ENCODE peak calls at places on chromosome 3, in seven cellular contexts. I is SK-N-SH, Z is transverse colon, X is stomach, A is suprapubic skin, F is tibial nerve, E is ovary. G is an unnamed sample. For H3K27me3, the result is how much of the 10 kb centered on the place peaks cover.

GRCh38 chr3:155859859-155860258 is 5.6 kb upstream of the SLC33A1 start:
- DNase-seq in E (no peak), A (no peak), I (peak), F (no peak), Z (no peak), X (no peak), G (no peak)

GRCh38 chr3:38454884-38455638 is 1.4 kb downstream of the ACVR2B start:
- DNase-seq in A (peak), Z (peak), I (peak), X (peak), E (peak), F (peak), G (no peak)

GRCh38 chr3:105118905-105119304 is 247.8 kb upstream of the ALCAM start:
- DNase-seq in E (no peak), I (no peak), A (no peak), X (no peak), F (no peak), Z (no peak), G (no peak)

GRCh38 chr3:78978037-78978436 is 789.8 kb downstream of the ROBO1 start:
- DNase-seq in I (no peak), X (no peak), Z (no peak), E (no peak), A (no peak), F (no peak), G (no peak)

GRCh38 chr3:58026598-58026997 is 18.4 kb downstream of the FLNB start:
- DNase-seq in X (no peak), F (no peak), Z (no peak), A (no peak), I (no peak), E (no peak), G (no peak)

GRCh38 chr3:58161435-58162398 is 49.1 kb downstream of the DNASE1L3 start:
- DNase-seq in A (no peak), Z (peak), I (no peak), F (peak), X (peak), E (peak), G (no peak)

GRCh38 chr3:32157600-32158264 is 51.3 kb downstream of the GPD1L start:
- DNase-seq in X (no peak), Z (no peak), E (no peak), A (no peak), F (no peak), I (no peak), G (no peak)

GRCh38 chr3:145776782-145777408 is 384.1 kb downstream of the PLOD2 start:
- DNase-seq in F (peak), I (peak), A (no peak), E (peak), Z (no peak), X (peak), G (peak)

GRCh38 chr3:110881069-110881468 is 190.5 kb upstream of the NECTIN3 start:
- DNase-seq in E (peak), X (peak), I (peak), A (peak), F (no peak), Z (peak), G (no peak)

GRCh38 chr3:7953449-7954015 is 548.1 kb upstream of the LMCD1 start:
- DNase-seq in Z (no peak), A (no peak), F (no peak), I (no peak), E (no peak), X (no peak), G (no peak)

GRCh38 chr3:128278761-128279593 is 125.7 kb downstream of the EEFSEC start:
- DNase-seq in F (peak), A (peak), X (peak), Z (peak), I (peak), E (peak), G (no peak)

GRCh38 chr3:177569823-177570657 is 372.8 kb upstream of the TBL1XR1 start:
- DNase-seq in F (no peak), A (no peak), Z (no peak), X (no peak), E (no peak), I (no peak), G (no peak)

GRCh38 chr3:66593978-66594377 is 93.2 kb upstream of the LRIG1 start:
- DNase-seq in Z (no peak), F (no peak), I (no peak), A (no peak), X (no peak), E (no peak), G (no peak)

GRCh38 chr3:160707187-160707789 is 30.3 kb downstream of the ARL14 start:
- DNase-seq in E (peak), A (no peak), F (peak), X (no peak), I (peak), Z (peak), G (peak)

GRCh38 chr3:184565421-184566211 is 4.0 kb downstream of the EPHB3 start:
- DNase-seq in A (no peak), I (peak), Z (peak), X (peak), E (peak), F (no peak), G (no peak)

GRCh38 chr3:37290551-37290950 is 116.2 kb upstream of the LRRFIP2 start:
- DNase-seq in X (no peak), F (no peak), A (no peak), Z (no peak), I (no peak), E (no peak), G (no peak)

GRCh38 chr3:188152660-188153497 is 1.1 kb upstream of the LPP start:
- DNase-seq in I (peak), X (peak), F (peak), A (peak), Z (peak), E (peak), G (no peak)

GRCh38 chr3:73563896-73564582 is 60.7 kb downstream of the PDZRN3 start:
- DNase-seq in I (no peak), Z (no peak), X (no peak), E (no peak), F (no peak), A (no peak), G (no peak)

GRCh38 chr3:141875893-141876380 is 506 bp upstream of the ATP1B3 start:
- DNase-seq in E (peak), A (peak), I (peak), Z (peak), X (peak), F (peak), G (no peak)

DNA sequence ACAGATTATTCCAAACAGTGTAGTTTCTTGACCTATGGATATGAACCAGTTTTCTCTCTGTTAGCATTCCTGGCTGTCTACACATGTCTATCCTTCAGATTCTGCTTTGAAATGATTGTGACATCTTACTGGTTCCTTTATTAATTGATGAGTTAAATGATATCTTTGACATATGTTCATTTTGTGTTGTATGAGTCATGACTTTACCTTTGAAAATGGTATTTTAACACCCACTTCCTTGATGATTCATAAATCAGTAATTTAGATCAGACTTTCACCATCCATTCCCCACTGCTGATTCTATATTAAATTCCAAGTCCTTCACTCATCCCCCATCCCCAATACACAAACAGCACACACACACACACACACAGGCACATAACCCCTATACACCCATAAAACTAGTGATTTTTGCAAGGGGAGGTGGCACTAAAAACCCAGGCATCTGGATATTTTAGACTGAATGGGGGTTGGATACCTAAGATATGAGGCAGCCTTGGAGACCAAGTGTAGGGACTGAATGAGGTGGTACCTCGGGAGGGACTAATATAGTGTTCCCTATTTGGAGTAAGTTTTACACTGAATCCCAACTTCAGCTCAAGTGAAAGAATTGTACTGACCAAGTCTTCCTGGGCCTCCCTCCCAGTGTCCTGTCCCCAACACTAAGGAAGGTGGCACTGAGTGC is 9.7 kb downstream of the CCK start:
- DNase-seq in E (no peak), X (no peak), Z (no peak), I (no peak), F (no peak), A (no peak), G (no peak)
- H3K27me3 ChIP-seq in E (under half), X (under half), Z (under half), I (under half), F (under half), A (under half), G (under half)

GRCh38 chr3:72080800-72081199 is 295.9 kb upstream of the PROK2 start:
- DNase-seq in Z (no peak), I (no peak), F (no peak), A (no peak), X (no peak), E (no peak), G (no peak)
- TF ChIP-seq EP300 in Z (no peak), I (no peak), F (no peak), A (no peak), X (no peak), E (no peak), G (no peak)

DNA sequence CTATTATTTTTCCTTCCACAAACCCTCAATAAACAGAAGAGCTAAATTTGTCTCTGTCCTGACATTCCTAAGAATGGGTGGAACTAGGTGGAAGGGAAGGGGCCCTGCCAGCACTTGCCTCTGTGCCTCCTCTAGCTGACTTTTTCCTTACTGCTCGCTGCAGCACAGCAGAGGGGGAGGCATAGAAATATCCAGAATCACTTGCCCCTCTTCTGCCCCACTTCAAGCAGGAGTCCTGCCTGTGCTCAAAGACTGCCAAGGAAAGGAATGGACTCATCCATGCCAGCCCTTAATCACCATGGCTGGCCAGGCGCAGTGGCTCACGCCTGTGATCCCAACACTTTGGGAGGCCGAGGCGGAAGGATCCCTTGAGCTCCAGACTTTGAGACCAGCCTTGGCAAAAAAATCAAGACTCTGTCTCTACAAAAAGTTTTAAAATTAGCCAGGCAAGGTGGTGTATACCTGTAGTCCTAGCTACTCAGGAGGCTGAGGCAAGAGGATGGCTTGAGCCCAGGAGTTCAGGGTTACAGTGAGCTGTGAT is 51.8 kb downstream of the ADCY5 start:
- DNase-seq in E (no peak), I (no peak), X (no peak), Z (no peak), A (no peak), F (no peak), G (no peak)
- H3K27me3 ChIP-seq in E (under half), I (under half), X (under half), Z (under half), A (under half), F (under half), G (under half)

DNA sequence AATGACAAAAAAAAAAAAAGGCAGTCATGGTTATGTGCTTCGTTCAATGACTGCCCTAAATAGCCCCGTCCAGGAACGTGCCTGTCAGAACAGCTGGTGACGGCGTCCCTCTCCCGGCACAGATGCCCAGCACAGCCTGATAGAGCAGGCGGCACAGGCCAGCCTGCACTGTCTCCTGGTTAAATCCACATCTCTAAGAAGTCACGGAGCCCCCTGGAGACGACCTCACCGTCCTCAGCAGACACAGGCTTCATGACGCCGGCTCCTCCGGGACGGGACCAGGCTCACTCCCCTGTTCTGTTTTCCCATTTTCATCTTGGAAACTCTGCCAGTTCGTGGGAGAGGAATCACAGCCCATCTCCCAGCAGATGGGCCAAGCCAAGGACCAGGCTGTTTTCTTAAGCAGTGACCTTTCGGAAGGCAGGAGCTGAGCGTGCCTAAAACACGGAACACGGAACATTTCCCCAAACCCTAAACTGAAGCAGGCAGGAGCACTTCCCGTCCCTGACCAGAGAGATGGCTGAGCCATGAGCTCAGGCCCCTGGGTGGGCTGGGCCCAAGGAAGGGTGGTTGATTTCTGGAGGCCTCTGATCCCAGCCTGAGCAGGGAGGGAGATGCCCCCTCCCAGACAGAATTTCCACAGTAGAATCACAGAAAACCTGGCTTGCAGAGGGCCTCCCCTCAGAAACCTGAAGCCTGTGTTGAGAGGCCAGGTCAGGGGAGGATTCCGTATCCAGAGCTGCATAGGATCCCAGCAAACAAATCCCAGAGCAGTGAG is 35.9 kb downstream of the ADCY5 start:
- DNase-seq in E (peak), X (no peak), I (no peak), F (peak), Z (no peak), A (no peak), G (no peak)
- TF ChIP-seq EP300 in E (peak), X (peak), I (no peak), F (no peak), Z (peak), A (no peak), G (no peak)

GRCh38 chr3:52218953-52219650 is 6.3 kb downstream of the TLR9 start:
- DNase-seq in X (peak), A (peak), E (no peak), F (no peak), Z (no peak), I (no peak), G (no peak)

GRCh38 chr3:52218454-52218853 is 7.0 kb downstream of the TLR9 start:
- DNase-seq in E (no peak), X (no peak), F (no peak), I (no peak), Z (peak), A (peak), G (no peak)

GRCh38 chr3:52221563-52222318 is 3.7 kb downstream of the TLR9 start:
- DNase-seq in X (no peak), E (peak), Z (no peak), F (no peak), I (no peak), A (peak), G (no peak)

GRCh38 chr3:52221141-52221562 is 4.3 kb downstream of the TLR9 start:
- DNase-seq in I (no peak), E (no peak), X (no peak), A (peak), F (no peak), Z (no peak), G (no peak)

GRCh38 chr3:52220380-52221026 is 4.9 kb downstream of the TLR9 start:
- DNase-seq in F (peak), Z (peak), X (peak), A (peak), I (peak), E (peak), G (no peak)
- H3K27me3 ChIP-seq in F (under half), Z (under half), X (under half), A (under half), I (under half), E (under half), G (under half)

G was measured in GM12878.